ENCODE peak calls at places on chromosome 13, in six cellular contexts. K is esophagus squamous epithelium, B is suprapubic skin, H is cardiac muscle cell, N is fibroblast of lung, Y is PC-9. J is an unnamed sample. For H3K4me1, the result is how much of the 10 kb centered on the place peaks cover.

GRCh38 chr13:56424246-56424645 is 716.5 kb upstream of the PRR20A start:
- DNase-seq in K (no peak), B (no peak), H (no peak), N (no peak), Y (no peak), J (no peak)

GRCh38 chr13:66503890-66504289 is 726.2 kb downstream of the PCDH9 start:
- DNase-seq in K (no peak), B (no peak), H (no peak), N (no peak), Y (no peak), J (no peak)

GRCh38 chr13:51797664-51798488 is 6.1 kb downstream of the DHRS12 start:
- DNase-seq in K (no peak), B (no peak), H (peak), N (peak), Y (peak), J (no peak)

GRCh38 chr13:28754698-28755545 is 36.2 kb upstream of the SLC46A3 start:
- DNase-seq in K (no peak), B (no peak), H (peak), N (peak), Y (no peak), J (no peak)

GRCh38 chr13:36673838-36674326 is at the start of gene SERTM1:
- DNase-seq in K (no peak), B (peak), H (peak), N (no peak), Y (no peak), J (no peak)

GRCh38 chr13:29105779-29106178 is 285.6 kb downstream of the MTUS2 start:
- DNase-seq in K (no peak), B (no peak), H (no peak), N (no peak), Y (no peak), J (no peak)

GRCh38 chr13:36533806-36534205 is 101.5 kb downstream of the CCNA1 start:
- DNase-seq in K (no peak), B (no peak), H (peak), N (no peak), Y (no peak), J (no peak)

GRCh38 chr13:113430378-113431110 is 22.7 kb downstream of the ADPRHL1 start:
- DNase-seq in K (no peak), B (no peak), H (no peak), N (no peak), Y (no peak), J (no peak)

GRCh38 chr13:21033224-21033855 is 28.0 kb downstream of the LATS2 start:
- DNase-seq in K (no peak), B (no peak), H (peak), N (peak), Y (no peak), J (no peak)

GRCh38 chr13:49366841-49367240 is 77.0 kb downstream of the CAB39L start:
- DNase-seq in K (no peak), B (no peak), H (peak), N (peak), Y (no peak), J (no peak)

GRCh38 chr13:106492576-106493323 is 42.7 kb downstream of the EFNB2 start:
- DNase-seq in K (no peak), B (no peak), H (no peak), N (no peak), Y (no peak), J (no peak)
- H3K4me1 ChIP-seq in K (under half), B (under half), H (under half), N (under half), Y (under half), J (under half)

DNA sequence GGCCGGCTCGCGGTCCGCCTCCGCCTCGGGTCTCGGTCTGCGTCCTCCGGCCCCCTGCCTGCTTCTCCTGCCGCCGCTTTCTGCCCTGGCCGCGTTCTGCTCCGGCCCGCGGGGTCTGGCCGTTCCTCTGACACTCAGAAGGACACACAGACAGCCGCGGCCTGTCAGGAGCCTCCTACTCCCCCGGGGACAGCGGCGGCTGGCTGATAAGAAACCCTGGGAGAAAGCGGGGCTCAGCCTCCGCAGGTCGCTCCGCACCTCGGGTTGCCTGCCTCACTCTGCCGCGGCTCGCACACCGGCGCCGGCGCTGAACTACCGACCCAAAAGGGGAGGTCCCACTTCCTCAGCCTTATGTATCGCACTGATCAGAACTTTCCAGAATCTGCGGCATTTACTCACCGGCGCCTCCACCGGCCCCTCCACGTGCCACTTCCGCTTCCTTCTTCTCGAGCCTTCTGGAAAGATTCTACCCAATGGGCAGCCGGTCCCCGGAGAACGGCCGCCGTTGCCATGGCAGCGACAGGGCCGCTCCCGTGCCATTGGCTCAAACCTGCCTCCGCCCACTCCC is at the start of gene HSPH1:
- DNase-seq in K (peak), B (peak), H (peak), N (peak), Y (peak), J (peak)
- TF ChIP-seq CTCF in K (no peak), B (no peak), H (peak), N (no peak), Y (no peak), J (no peak)

GRCh38 chr13:30125422-30126073 is 181.8 kb downstream of the KATNAL1 start:
- DNase-seq in K (no peak), B (no peak), H (peak), N (peak), Y (no peak), J (no peak)
- H3K27ac ChIP-seq in K (no peak), B (peak), H (no peak), N (no peak), Y (no peak), J (peak)

DNA sequence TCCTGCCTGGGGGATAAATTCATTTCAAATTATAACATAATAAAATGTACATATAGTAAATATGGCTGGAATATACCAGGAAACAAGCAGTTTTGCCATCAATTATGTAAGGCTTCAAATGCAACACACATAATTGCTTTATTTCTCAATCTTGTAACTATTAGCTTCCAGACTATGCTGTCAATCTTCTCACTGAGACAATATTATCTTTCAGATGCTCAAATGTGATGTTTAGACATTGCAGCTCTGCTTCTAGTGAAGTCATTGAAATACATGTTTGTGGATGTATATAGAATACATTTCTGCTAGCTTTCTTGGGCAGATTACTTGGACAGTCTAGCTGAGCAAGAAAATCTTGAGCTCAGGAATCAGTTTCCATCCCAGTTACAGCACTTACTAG is 454.4 kb downstream of the TDRD3 start:
- DNase-seq in K (no peak), B (no peak), H (no peak), N (no peak), Y (no peak), J (no peak)
- H3K4me1 ChIP-seq in K (under half), B (under half), H (under half), N (under half), Y (under half), J (under half)

GRCh38 chr13:30617315-30618185 is at the start of gene USPL1:
- DNase-seq in K (peak), B (peak), H (peak), N (peak), Y (peak), J (peak)
- TF ChIP-seq CTCF in K (peak), B (no peak), H (no peak), N (no peak), Y (no peak), J (peak)

DNA sequence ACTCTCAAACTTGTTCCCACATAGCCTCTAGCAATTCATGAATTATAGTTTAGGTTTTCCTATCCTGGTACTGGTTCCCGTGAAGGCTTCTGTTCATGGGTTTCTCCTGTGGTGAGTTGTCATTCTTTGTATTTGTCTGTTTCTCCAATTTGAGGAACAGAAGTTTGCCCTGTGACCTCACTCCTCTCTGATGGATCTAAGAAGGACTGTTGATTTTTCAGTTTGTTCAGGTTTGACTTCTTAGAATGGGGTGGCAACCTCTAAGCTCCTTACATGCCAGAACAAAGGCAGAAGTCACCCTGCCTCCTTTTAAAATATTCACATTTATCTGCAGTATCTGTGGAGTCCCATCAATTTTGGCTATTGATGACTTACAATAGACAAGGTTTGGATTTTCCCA is 354.0 kb downstream of the SPRY2 start:
- DNase-seq in K (no peak), B (no peak), H (no peak), N (no peak), Y (no peak), J (no peak)
- H3K27ac ChIP-seq in K (peak), B (peak), H (no peak), N (no peak), Y (no peak), J (no peak)

DNA sequence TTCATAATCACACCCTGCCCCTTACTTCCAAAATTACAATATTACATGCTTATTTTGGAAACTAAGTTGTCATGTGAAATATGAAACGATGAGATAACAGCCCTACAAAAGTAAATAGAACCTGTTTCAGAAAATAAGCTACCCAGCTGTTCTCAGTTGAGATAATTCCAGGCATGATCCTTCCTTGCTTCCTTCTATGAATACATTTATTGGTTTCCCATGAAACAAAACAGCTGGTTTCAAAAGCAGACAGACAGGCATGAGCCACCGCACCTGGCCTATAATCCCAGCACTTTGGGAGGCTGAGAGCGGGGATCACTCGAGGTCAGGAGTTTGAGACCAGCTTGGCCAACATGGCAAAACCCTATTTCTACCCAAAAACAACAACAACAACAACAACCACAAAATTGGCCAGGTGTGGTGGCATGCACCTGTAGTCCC is 95.4 kb downstream of the STK24 start:
- DNase-seq in K (no peak), B (no peak), H (no peak), N (peak), Y (no peak), J (no peak)
- H3K4me1 ChIP-seq in K (half or more), B (half or more), H (half or more), N (under half), Y (half or more), J (under half)

GRCh38 chr13:43986395-43986794 is 106.7 kb downstream of the LACC1 start:
- DNase-seq in K (no peak), B (no peak), H (no peak), N (no peak), Y (no peak), J (no peak)

GRCh38 chr13:43983373-43983772 is 103.7 kb downstream of the LACC1 start:
- DNase-seq in K (no peak), B (no peak), H (no peak), N (no peak), Y (no peak), J (no peak)

GRCh38 chr13:43988302-43988701 is 108.6 kb downstream of the LACC1 start:
- DNase-seq in K (no peak), B (no peak), H (no peak), N (no peak), Y (no peak), J (no peak)

GRCh38 chr13:43984292-43984691 is 104.6 kb downstream of the LACC1 start:
- DNase-seq in K (no peak), B (no peak), H (no peak), N (no peak), Y (no peak), J (no peak)

GRCh38 chr13:43985437-43986051 is 105.8 kb downstream of the LACC1 start:
- DNase-seq in K (no peak), B (no peak), H (no peak), N (no peak), Y (no peak), J (no peak)
- TF ChIP-seq CTCF in K (no peak), B (no peak), H (no peak), N (no peak), Y (no peak), J (no peak)

GRCh38 chr13:27035892-27036235 is 135.7 kb downstream of the USP12 start:
- DNase-seq in K (no peak), B (peak), H (peak), N (no peak), Y (peak), J (no peak)
- H3K27ac ChIP-seq in K (no peak), B (no peak), H (no peak), N (no peak), Y (no peak), J (no peak)

GRCh38 chr13:33189470-33189869 is 96.1 kb downstream of the STARD13 start:
- DNase-seq in K (no peak), B (no peak), H (no peak), N (no peak), Y (no peak), J (no peak)

GRCh38 chr13:33186851-33187250 is 98.7 kb downstream of the STARD13 start:
- DNase-seq in K (no peak), B (no peak), H (peak), N (no peak), Y (no peak), J (no peak)

GRCh38 chr13:33191425-33192221 is 93.9 kb downstream of the STARD13 start:
- DNase-seq in K (no peak), B (no peak), H (no peak), N (peak), Y (no peak), J (no peak)

GRCh38 chr13:33185853-33186252 is 99.7 kb downstream of the STARD13 start:
- DNase-seq in K (no peak), B (no peak), H (peak), N (no peak), Y (no peak), J (no peak)

DNA sequence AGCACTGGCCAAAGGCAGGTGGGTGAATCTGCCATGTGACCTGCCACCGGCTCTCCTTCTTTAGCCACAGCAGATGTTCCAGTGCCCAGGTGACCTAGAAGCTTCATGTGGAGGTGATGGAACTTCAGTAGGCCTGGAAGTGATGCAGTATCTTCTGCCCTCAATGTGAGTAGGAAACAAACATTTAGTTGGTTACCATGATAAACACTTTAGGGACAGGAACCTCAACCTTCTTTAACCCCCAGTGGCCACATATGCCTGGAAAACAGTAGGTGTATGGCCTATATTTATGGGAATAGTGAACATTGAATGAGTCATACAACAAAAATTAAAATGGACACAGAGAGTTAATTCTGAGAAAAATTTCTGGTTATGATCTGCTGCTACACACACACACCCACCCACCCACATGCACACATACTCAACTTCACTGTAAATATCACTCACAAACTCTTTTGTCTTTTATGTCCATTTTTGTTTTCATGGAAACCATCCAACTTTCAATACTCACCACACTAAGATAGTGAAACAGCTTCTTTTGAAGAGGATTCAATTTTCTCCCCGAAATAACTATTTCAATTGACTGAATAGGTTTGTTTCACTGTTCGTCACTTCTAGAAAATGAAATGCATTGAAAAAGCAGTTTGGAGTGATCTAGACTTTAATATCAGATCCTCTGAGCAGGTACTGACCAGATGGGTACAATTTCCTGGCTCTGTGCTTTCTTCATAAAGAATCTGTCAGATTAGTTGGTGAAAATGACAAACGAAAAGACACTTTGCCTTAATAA is 97.3 kb downstream of the STARD13 start:
- DNase-seq in K (no peak), B (no peak), H (peak), N (no peak), Y (no peak), J (no peak)
- H3K4me1 ChIP-seq in K (half or more), B (under half), H (under half), N (under half), Y (under half), J (under half)